ENCODE peak calls at places on chromosomes 16 and 17, in eight cellular contexts. One of them, this sample, is unnamed.

GRCh38 chr17:75755205-75755901 is 9.6 kb downstream of the GALK1 start:
- DNase-seq in fibroblast of the aortic adventitia: no peak
- DNase-seq in A549: no peak
- DNase-seq in HFFc6: no peak
- DNase-seq in fibroblast of pulmonary artery: no peak
- DNase-seq in GM23338: no peak
- DNase-seq in prostate gland: no peak
- DNase-seq in H9: peak
- DNase-seq in this sample: no peak

GRCh38 chr17:81607431-81607830 is 29.5 kb downstream of the NPLOC4 start:
- DNase-seq in fibroblast of the aortic adventitia: no peak
- DNase-seq in A549: no peak
- DNase-seq in HFFc6: peak
- DNase-seq in fibroblast of pulmonary artery: no peak
- DNase-seq in GM23338: no peak
- DNase-seq in prostate gland: no peak
- DNase-seq in H9: no peak
- DNase-seq in this sample: no peak

GRCh38 chr16:13630292-13630850 is 289.6 kb upstream of the ERCC4 start:
- DNase-seq in fibroblast of the aortic adventitia: no peak
- DNase-seq in A549: no peak
- DNase-seq in HFFc6: no peak
- DNase-seq in fibroblast of pulmonary artery: no peak
- DNase-seq in GM23338: no peak
- DNase-seq in prostate gland: no peak
- DNase-seq in H9: no peak
- DNase-seq in this sample: no peak

GRCh38 chr17:76917829-76918228 is 49.6 kb downstream of the MGAT5B start:
- DNase-seq in fibroblast of the aortic adventitia: no peak
- DNase-seq in A549: no peak
- DNase-seq in HFFc6: no peak
- DNase-seq in fibroblast of pulmonary artery: no peak
- DNase-seq in GM23338: no peak
- DNase-seq in prostate gland: no peak
- DNase-seq in H9: no peak
- DNase-seq in this sample: no peak

GRCh38 chr17:7835818-7836595 is 2.0 kb downstream of the KDM6B start:
- DNase-seq in fibroblast of the aortic adventitia: peak
- DNase-seq in A549: peak
- DNase-seq in HFFc6: peak
- DNase-seq in fibroblast of pulmonary artery: peak
- DNase-seq in GM23338: peak
- DNase-seq in prostate gland: peak
- DNase-seq in H9: no peak
- DNase-seq in this sample: no peak

GRCh38 chr17:4735825-4736651 is 3.6 kb upstream of the ZMYND15 start:
- DNase-seq in fibroblast of the aortic adventitia: peak
- DNase-seq in A549: no peak
- DNase-seq in HFFc6: no peak
- DNase-seq in fibroblast of pulmonary artery: peak
- DNase-seq in GM23338: no peak
- DNase-seq in prostate gland: no peak
- DNase-seq in H9: no peak
- DNase-seq in this sample: no peak

GRCh38 chr16:84869464-84869863 is 49.7 kb downstream of the CRISPLD2 start:
- DNase-seq in fibroblast of the aortic adventitia: no peak
- DNase-seq in A549: no peak
- DNase-seq in HFFc6: no peak
- DNase-seq in fibroblast of pulmonary artery: no peak
- DNase-seq in GM23338: no peak
- DNase-seq in prostate gland: no peak
- DNase-seq in H9: no peak
- DNase-seq in this sample: no peak

GRCh38 chr17:57869599-57870282 is 19.9 kb upstream of the MRPS23 start:
- DNase-seq in fibroblast of the aortic adventitia: peak
- DNase-seq in A549: peak
- DNase-seq in HFFc6: peak
- DNase-seq in fibroblast of pulmonary artery: peak
- DNase-seq in GM23338: no peak
- DNase-seq in prostate gland: no peak
- DNase-seq in H9: peak
- DNase-seq in this sample: no peak

GRCh38 chr17:75084039-75084660 is 3.6 kb upstream of the SLC16A5 start:
- DNase-seq in fibroblast of the aortic adventitia: no peak
- DNase-seq in A549: no peak
- DNase-seq in HFFc6: no peak
- DNase-seq in fibroblast of pulmonary artery: peak
- DNase-seq in GM23338: no peak
- DNase-seq in prostate gland: no peak
- DNase-seq in H9: no peak
- DNase-seq in this sample: no peak

GRCh38 chr17:59451706-59452105 is 113.7 kb upstream of the DHX40 start:
- DNase-seq in fibroblast of the aortic adventitia: no peak
- DNase-seq in A549: no peak
- DNase-seq in HFFc6: peak
- DNase-seq in fibroblast of pulmonary artery: peak
- DNase-seq in GM23338: peak
- DNase-seq in prostate gland: no peak
- DNase-seq in H9: peak
- DNase-seq in this sample: no peak

GRCh38 chr17:40883960-40884359 is 1.1 kb downstream of the KRT20 start:
- DNase-seq in fibroblast of the aortic adventitia: no peak
- DNase-seq in A549: no peak
- DNase-seq in HFFc6: no peak
- DNase-seq in fibroblast of pulmonary artery: no peak
- DNase-seq in GM23338: no peak
- DNase-seq in prostate gland: no peak
- DNase-seq in H9: no peak
- DNase-seq in this sample: no peak

GRCh38 chr17:18251204-18251603 is 7.3 kb downstream of the FLII start:
- DNase-seq in fibroblast of the aortic adventitia: no peak
- DNase-seq in A549: no peak
- DNase-seq in HFFc6: no peak
- DNase-seq in fibroblast of pulmonary artery: no peak
- DNase-seq in GM23338: no peak
- DNase-seq in prostate gland: no peak
- DNase-seq in H9: no peak
- DNase-seq in this sample: no peak

GRCh38 chr16:1983544-1984346 is at the start of gene GFER:
- DNase-seq in fibroblast of the aortic adventitia: peak
- DNase-seq in A549: peak
- DNase-seq in HFFc6: peak
- DNase-seq in fibroblast of pulmonary artery: peak
- DNase-seq in GM23338: peak
- DNase-seq in prostate gland: peak
- DNase-seq in H9: peak
- DNase-seq in this sample: peak

GRCh38 chr17:4412933-4413831 is 20.6 kb upstream of the SPNS3 start:
- DNase-seq in fibroblast of the aortic adventitia: peak
- DNase-seq in A549: peak
- DNase-seq in HFFc6: peak
- DNase-seq in fibroblast of pulmonary artery: peak
- DNase-seq in GM23338: peak
- DNase-seq in prostate gland: peak
- DNase-seq in H9: peak
- DNase-seq in this sample: peak

GRCh38 chr16:72847187-72848044 is 200.5 kb downstream of the ZFHX3 start:
- DNase-seq in fibroblast of the aortic adventitia: peak
- DNase-seq in A549: peak
- DNase-seq in HFFc6: peak
- DNase-seq in fibroblast of pulmonary artery: peak
- DNase-seq in GM23338: peak
- DNase-seq in prostate gland: no peak
- DNase-seq in H9: peak
- DNase-seq in this sample: no peak

GRCh38 chr17:11144358-11145233 is 96.4 kb upstream of the SHISA6 start:
- DNase-seq in fibroblast of the aortic adventitia: peak
- DNase-seq in A549: peak
- DNase-seq in HFFc6: peak
- DNase-seq in fibroblast of pulmonary artery: peak
- DNase-seq in GM23338: peak
- DNase-seq in prostate gland: peak
- DNase-seq in H9: peak
- DNase-seq in this sample: peak

DNA sequence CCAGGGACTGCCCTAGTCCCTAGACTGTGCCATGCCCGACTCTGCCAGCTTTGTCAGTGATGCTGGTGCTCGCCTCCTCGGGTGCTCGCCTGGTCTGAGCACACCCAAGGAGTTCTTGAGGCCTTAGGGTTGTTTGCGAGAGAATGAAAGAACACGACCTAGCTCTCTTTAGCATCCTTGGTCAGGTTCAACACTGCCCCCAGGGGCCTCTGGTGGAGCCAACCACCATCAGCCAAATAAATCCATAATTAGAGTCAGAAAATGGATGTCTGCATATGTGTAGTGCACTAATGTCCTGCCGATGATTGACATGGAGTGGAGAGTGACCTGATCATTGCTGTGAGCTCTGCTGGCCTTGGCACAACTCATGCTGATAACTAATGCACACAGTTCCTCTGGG is 8.2 kb upstream of the STH start:
- DNase-seq in fibroblast of the aortic adventitia: no peak
- DNase-seq in A549: no peak
- DNase-seq in HFFc6: no peak
- DNase-seq in fibroblast of pulmonary artery: no peak
- DNase-seq in GM23338: no peak
- DNase-seq in prostate gland: no peak
- DNase-seq in H9: no peak
- DNase-seq in this sample: no peak
- TF ChIP-seq CTCF in fibroblast of the aortic adventitia: peak
- TF ChIP-seq CTCF in A549: no peak
- TF ChIP-seq CTCF in HFFc6: peak
- TF ChIP-seq CTCF in fibroblast of pulmonary artery: no peak
- TF ChIP-seq CTCF in GM23338: peak
- TF ChIP-seq CTCF in prostate gland: no peak
- TF ChIP-seq CTCF in H9: peak
- TF ChIP-seq CTCF in this sample: peak

DNA sequence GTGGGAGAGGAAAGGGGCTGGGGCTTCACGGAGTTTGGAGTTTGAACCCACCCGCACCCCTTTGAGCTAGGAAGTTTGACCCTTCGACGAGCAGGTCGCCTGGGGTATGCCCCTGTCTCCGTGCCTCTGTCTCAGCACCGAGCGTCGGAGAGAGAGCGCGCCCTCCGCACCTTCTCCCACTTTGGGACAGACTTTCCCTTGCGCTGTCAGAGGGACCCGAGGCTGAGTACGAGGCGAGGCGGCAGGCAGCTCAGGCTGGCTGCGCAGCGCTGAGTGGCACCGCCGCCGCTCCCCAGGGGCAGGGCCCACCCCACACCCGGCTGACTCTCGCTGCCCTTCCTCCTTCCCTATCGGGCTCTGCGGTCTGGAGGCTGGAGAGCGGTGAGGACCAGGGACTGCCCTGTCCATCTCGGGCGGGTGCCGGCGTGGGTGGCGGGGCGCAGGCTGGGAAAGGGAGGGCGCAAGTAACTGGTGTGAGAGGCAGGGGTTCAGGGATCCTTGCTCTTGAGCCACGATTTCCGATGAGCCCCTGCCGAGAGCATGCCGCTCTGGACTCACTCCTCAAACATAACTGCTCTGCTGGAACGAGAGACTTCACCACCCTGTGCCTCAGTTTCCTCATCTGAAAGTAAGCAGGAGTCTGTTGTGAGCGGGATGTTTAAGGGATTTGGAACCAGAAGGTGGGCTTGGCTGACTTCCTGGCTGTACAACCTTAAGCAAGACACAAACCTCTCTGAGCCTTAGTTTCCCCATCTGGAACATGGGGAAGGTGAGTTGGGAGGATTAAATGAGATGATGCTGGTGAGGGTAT is 981 bp downstream of the BEAN1 start:
- DNase-seq in fibroblast of the aortic adventitia: no peak
- DNase-seq in A549: no peak
- DNase-seq in HFFc6: no peak
- DNase-seq in fibroblast of pulmonary artery: no peak
- DNase-seq in GM23338: peak
- DNase-seq in prostate gland: no peak
- DNase-seq in H9: no peak
- DNase-seq in this sample: no peak
- TF ChIP-seq CTCF in fibroblast of the aortic adventitia: no peak
- TF ChIP-seq CTCF in A549: no peak
- TF ChIP-seq CTCF in HFFc6: no peak
- TF ChIP-seq CTCF in fibroblast of pulmonary artery: no peak
- TF ChIP-seq CTCF in GM23338: no peak
- TF ChIP-seq CTCF in prostate gland: no peak
- TF ChIP-seq CTCF in H9: no peak
- TF ChIP-seq CTCF in this sample: no peak

GRCh38 chr17:17153071-17153470 is 53.1 kb downstream of the PLD6 start:
- DNase-seq in fibroblast of the aortic adventitia: no peak
- DNase-seq in A549: no peak
- DNase-seq in HFFc6: no peak
- DNase-seq in fibroblast of pulmonary artery: no peak
- DNase-seq in GM23338: no peak
- DNase-seq in prostate gland: no peak
- DNase-seq in H9: no peak
- DNase-seq in this sample: no peak

GRCh38 chr17:17153709-17154108 is 52.4 kb downstream of the PLD6 start:
- DNase-seq in fibroblast of the aortic adventitia: no peak
- DNase-seq in A549: no peak
- DNase-seq in HFFc6: no peak
- DNase-seq in fibroblast of pulmonary artery: no peak
- DNase-seq in GM23338: no peak
- DNase-seq in prostate gland: no peak
- DNase-seq in H9: no peak
- DNase-seq in this sample: no peak

GRCh38 chr17:17155568-17155967 is 50.6 kb downstream of the PLD6 start:
- DNase-seq in fibroblast of the aortic adventitia: no peak
- DNase-seq in A549: no peak
- DNase-seq in HFFc6: no peak
- DNase-seq in fibroblast of pulmonary artery: no peak
- DNase-seq in GM23338: no peak
- DNase-seq in prostate gland: no peak
- DNase-seq in H9: no peak
- DNase-seq in this sample: no peak

GRCh38 chr17:17154981-17155380 is 51.2 kb downstream of the PLD6 start:
- DNase-seq in fibroblast of the aortic adventitia: no peak
- DNase-seq in A549: no peak
- DNase-seq in HFFc6: no peak
- DNase-seq in fibroblast of pulmonary artery: no peak
- DNase-seq in GM23338: no peak
- DNase-seq in prostate gland: no peak
- DNase-seq in H9: no peak
- DNase-seq in this sample: no peak

DNA sequence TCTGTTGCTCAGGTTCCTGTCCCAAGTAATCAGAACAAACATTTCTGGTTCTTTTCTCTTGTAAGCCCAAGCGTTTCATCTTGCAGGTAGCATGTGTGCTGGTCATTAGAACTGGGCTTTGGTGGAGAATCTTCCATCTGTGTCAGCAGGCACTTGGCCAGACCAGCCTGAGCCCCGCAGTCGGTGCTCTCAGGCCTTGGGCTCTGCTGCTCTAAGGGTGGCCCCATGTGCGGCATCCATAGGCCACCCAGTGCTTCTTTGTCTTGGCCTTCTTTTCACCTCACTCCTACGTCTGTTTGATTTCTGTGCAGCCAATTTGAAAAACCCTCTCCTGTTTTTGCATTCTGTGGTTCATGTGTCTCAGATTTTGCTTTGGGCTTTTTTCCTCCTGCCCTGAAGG is 51.6 kb downstream of the PLD6 start:
- DNase-seq in fibroblast of the aortic adventitia: no peak
- DNase-seq in A549: no peak
- DNase-seq in HFFc6: no peak
- DNase-seq in fibroblast of pulmonary artery: no peak
- DNase-seq in GM23338: no peak
- DNase-seq in prostate gland: no peak
- DNase-seq in H9: no peak
- DNase-seq in this sample: no peak
- TF ChIP-seq CTCF in fibroblast of the aortic adventitia: no peak
- TF ChIP-seq CTCF in A549: no peak
- TF ChIP-seq CTCF in HFFc6: no peak
- TF ChIP-seq CTCF in fibroblast of pulmonary artery: no peak
- TF ChIP-seq CTCF in GM23338: no peak
- TF ChIP-seq CTCF in prostate gland: no peak
- TF ChIP-seq CTCF in H9: no peak
- TF ChIP-seq CTCF in this sample: no peak

GRCh38 chr16:30722443-30722842 is 23.5 kb downstream of the SRCAP start:
- DNase-seq in fibroblast of the aortic adventitia: no peak
- DNase-seq in A549: no peak
- DNase-seq in HFFc6: no peak
- DNase-seq in fibroblast of pulmonary artery: no peak
- DNase-seq in GM23338: peak
- DNase-seq in prostate gland: no peak
- DNase-seq in H9: no peak
- DNase-seq in this sample: no peak
- TF ChIP-seq CTCF in fibroblast of the aortic adventitia: no peak
- TF ChIP-seq CTCF in A549: no peak
- TF ChIP-seq CTCF in HFFc6: peak
- TF ChIP-seq CTCF in fibroblast of pulmonary artery: no peak
- TF ChIP-seq CTCF in GM23338: no peak
- TF ChIP-seq CTCF in prostate gland: no peak
- TF ChIP-seq CTCF in H9: no peak
- TF ChIP-seq CTCF in this sample: no peak

This sample was measured in progenitor cell of endocrine pancreas.